ENCODE peak calls at places on chromosome 11, in four cellular contexts. K, Z, Q and Y are unnamed samples.

GRCh38 chr11:124640660-124641059 is 18.0 kb downstream of the TBRG1 start:
- DNase-seq in Z (no peak), K (no peak), Q (no peak), Y (no peak)

GRCh38 chr11:77547863-77548551 is 41.7 kb upstream of the AQP11 start:
- DNase-seq in Z (peak; percentile 34), Q (peak; percentile 30), K (no peak), Y (peak; percentile 59)

GRCh38 chr11:5712507-5712906 is 22.9 kb downstream of the TRIM22 start:
- DNase-seq in Z (no peak), Q (no peak), K (no peak), Y (no peak)

GRCh38 chr11:443542-444199 is 1.9 kb upstream of the ANO9 start:
- DNase-seq in Q (no peak), Z (no peak), K (no peak), Y (no peak)

GRCh38 chr11:118917488-118918127 is 8.1 kb downstream of the BCL9L start:
- DNase-seq in Z (no peak), Q (peak; percentile 77), K (peak; percentile 78), Y (no peak)

GRCh38 chr11:73991471-73992006 is 8.9 kb upstream of the UCP2 start:
- DNase-seq in Z (no peak), Q (no peak), K (no peak), Y (no peak)

GRCh38 chr11:100329352-100329751 is 357.7 kb upstream of the ARHGAP42 start:
- DNase-seq in Q (no peak), K (no peak), Z (no peak), Y (no peak)

GRCh38 chr11:83649468-83649915 is 363.3 kb upstream of the CCDC90B start:
- DNase-seq in Z (no peak), Q (no peak), K (no peak), Y (no peak)

GRCh38 chr11:73227571-73228211 is 9.6 kb downstream of the P2RY2 start:
- DNase-seq in K (no peak), Z (no peak), Q (peak; percentile 84), Y (no peak)

GRCh38 chr11:61919841-61920631 is 2.7 kb upstream of the RAB3IL1 start:
- DNase-seq in K (no peak), Z (no peak), Q (no peak), Y (no peak)

GRCh38 chr11:89125298-89125697 is 52.4 kb upstream of the TYR start:
- DNase-seq in Q (no peak), Z (no peak), K (no peak), Y (no peak)

GRCh38 chr11:30310623-30311022 is 12.3 kb upstream of the ARL14EP start:
- DNase-seq in Q (no peak), Z (no peak), K (no peak), Y (no peak)

GRCh38 chr11:91147885-91148284 is 925.0 kb upstream of the CHORDC1 start:
- DNase-seq in K (no peak), Q (no peak), Z (no peak), Y (no peak)

GRCh38 chr11:16606784-16607674 is 131.4 kb upstream of the C11orf58 start:
- DNase-seq in Z (no peak), Q (peak; percentile 16), K (peak; percentile 32), Y (no peak)

GRCh38 chr11:69515271-69516245 is 34.1 kb downstream of the LINC01488 start:
- DNase-seq in Z (no peak), K (no peak), Q (no peak), Y (no peak)

GRCh38 chr11:93330446-93330984 is at the start of gene DEUP1:
- DNase-seq in Z (no peak), K (no peak), Q (peak; percentile 53), Y (no peak)

GRCh38 chr11:114215428-114215827 is 80.8 kb upstream of the NNMT start:
- DNase-seq in K (no peak), Q (no peak), Z (no peak), Y (no peak)

GRCh38 chr11:30586251-30587144 is at the start of gene MPPED2:
- DNase-seq in Z (no peak), K (no peak), Q (peak; percentile 25), Y (no peak)

GRCh38 chr11:62012451-62013265 is 45.2 kb upstream of the FTH1 start:
- DNase-seq in Q (no peak), K (no peak), Z (no peak), Y (no peak)

GRCh38 chr11:33687733-33688479 is 12.7 kb downstream of the C11orf91 start:
- DNase-seq in Z (no peak), K (no peak), Q (no peak), Y (peak; percentile 60)

GRCh38 chr11:65869643-65870306 is 2.8 kb downstream of the EFEMP2 start:
- DNase-seq in Q (no peak), Z (no peak), K (no peak), Y (no peak)

GRCh38 chr11:126322996-126323395 is 19.1 kb downstream of the DCPS start:
- DNase-seq in Q (no peak), K (no peak), Z (no peak), Y (no peak)

GRCh38 chr11:3016861-3017260 is 24.7 kb upstream of the NAP1L4 start:
- DNase-seq in K (no peak), Z (no peak), Q (no peak), Y (no peak)

GRCh38 chr11:19918302-19919049 is 205.8 kb downstream of the NAV2 start:
- DNase-seq in Q (no peak), Z (no peak), K (no peak), Y (no peak)

GRCh38 chr11:74025467-74026166 is 16.7 kb upstream of the UCP3 start:
- DNase-seq in Z (no peak), K (no peak), Q (no peak), Y (no peak)

GRCh38 chr11:101128571-101129202 is 926 bp downstream of the PGR start:
- DNase-seq in Q (no peak), Z (no peak), K (no peak), Y (no peak)

GRCh38 chr11:69536406-69536805 is 54.9 kb downstream of the LINC01488 start:
- DNase-seq in Q (no peak), Z (no peak), K (no peak), Y (no peak)

GRCh38 chr11:44361883-44362282 is 51.9 kb upstream of the ALX4 start:
- DNase-seq in K (no peak), Z (no peak), Q (no peak), Y (no peak)

GRCh38 chr11:11667056-11667455 is 45.3 kb upstream of the GALNT18 start:
- DNase-seq in Z (no peak), Q (no peak), K (no peak), Y (peak; percentile 2)

GRCh38 chr11:64643258-64643881 is 52.4 kb downstream of the SLC22A12 start:
- DNase-seq in Z (no peak), K (no peak), Q (no peak), Y (no peak)

GRCh38 chr11:83054001-83054400 is 17.7 kb downstream of the RAB30 start:
- DNase-seq in K (no peak), Q (no peak), Z (no peak), Y (no peak)

GRCh38 chr11:126731526-126731925 is 269.0 kb downstream of the KIRREL3 start:
- DNase-seq in Q (no peak), K (no peak), Z (no peak), Y (no peak)

GRCh38 chr11:59765068-59765770 is 10.0 kb downstream of the STX3 start:
- DNase-seq in K (no peak), Q (peak; percentile 59), Z (no peak), Y (no peak)

GRCh38 chr11:134637091-134638015 is 225.3 kb upstream of the B3GAT1 start:
- DNase-seq in Z (no peak), Q (no peak), K (no peak), Y (no peak)

GRCh38 chr11:134636071-134636470 is 224.0 kb upstream of the B3GAT1 start:
- DNase-seq in Z (no peak), K (no peak), Q (no peak), Y (no peak)

GRCh38 chr11:134632347-134633119 is 220.5 kb upstream of the B3GAT1 start:
- DNase-seq in K (no peak), Z (no peak), Q (no peak), Y (no peak)

GRCh38 chr11:134633276-134633675 is 221.2 kb upstream of the B3GAT1 start:
- DNase-seq in Z (no peak), Q (no peak), K (no peak), Y (no peak)

DNA sequence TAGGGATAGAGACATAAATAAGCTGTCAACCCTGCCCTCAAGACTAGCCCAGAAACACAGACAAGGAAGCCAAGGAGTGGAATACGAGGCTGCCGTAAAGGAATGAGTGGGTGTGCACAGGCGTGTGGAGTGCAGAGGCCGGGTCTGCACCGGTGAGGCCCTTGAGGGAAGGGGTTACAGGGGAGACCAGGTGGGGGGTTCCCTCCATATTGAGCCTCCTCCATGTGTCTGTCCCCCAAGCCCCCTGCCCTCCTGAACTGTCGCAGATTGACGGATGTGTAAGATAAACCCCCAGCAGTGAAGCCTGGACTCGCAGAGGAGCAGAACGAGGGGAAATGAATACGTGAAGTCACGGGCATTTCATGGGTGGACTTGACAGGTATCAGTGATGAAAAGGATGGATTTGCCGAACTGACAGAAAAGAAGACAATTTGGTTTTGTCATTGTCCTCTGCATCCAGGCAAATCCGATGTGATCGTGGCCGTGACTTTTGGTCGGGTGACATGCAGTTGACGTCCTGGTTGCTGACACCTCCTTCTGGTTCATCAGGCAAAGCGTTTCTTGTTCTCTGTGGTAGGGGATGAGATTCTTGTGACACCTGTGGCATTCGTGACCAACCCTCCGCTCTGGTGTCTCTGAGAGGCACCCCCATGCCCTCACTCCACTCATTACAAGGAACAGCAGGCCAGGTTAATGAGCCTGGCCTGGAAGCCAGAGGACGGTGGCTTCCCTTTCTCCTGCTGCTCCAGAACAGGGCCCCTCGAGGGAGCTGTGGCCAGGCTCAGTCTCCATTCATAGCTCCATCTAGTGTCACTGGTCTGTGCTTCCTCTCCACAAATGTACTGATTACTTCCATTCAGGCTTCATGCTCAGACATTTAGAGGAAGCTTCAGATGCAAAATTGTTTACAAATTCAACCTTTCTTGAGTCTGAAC is 223.1 kb upstream of the B3GAT1 start:
- DNase-seq in Z (no peak), K (no peak), Q (no peak), Y (no peak)
- TF ChIP-seq CTCF in Z (no peak), K (no peak), Q (no peak), Y (no peak)

GRCh38 chr11:47468598-47469214 is 19.8 kb upstream of the RAPSN start:
- DNase-seq in Q (no peak), K (no peak), Z (no peak), Y (no peak)

GRCh38 chr11:47467372-47467771 is 18.4 kb upstream of the RAPSN start:
- DNase-seq in Q (peak; percentile 59), K (no peak), Z (no peak), Y (no peak)

GRCh38 chr11:47466201-47466600 is 17.3 kb upstream of the RAPSN start:
- DNase-seq in K (no peak), Q (no peak), Z (no peak), Y (no peak)

GRCh38 chr11:47464479-47464878 is 15.5 kb upstream of the RAPSN start:
- DNase-seq in Z (no peak), Q (no peak), K (no peak), Y (no peak)

GRCh38 chr11:47466701-47467250 is 17.8 kb upstream of the RAPSN start:
- DNase-seq in Q (peak; percentile 46), Z (no peak), K (no peak), Y (no peak)
- H3K4me3 ChIP-seq in Q (no peak overlapping the region), Z (no peak overlapping the region), K (no peak overlapping the region), Y (no peak overlapping the region)

GRCh38 chr11:35717043-35717442 is 54.5 kb downstream of the TRIM44 start:
- DNase-seq in K (no peak), Z (no peak), Q (no peak), Y (no peak)
- TF ChIP-seq CTCF in K (no peak), Z (no peak), Q (no peak), Y (peak; percentile 14)

DNA sequence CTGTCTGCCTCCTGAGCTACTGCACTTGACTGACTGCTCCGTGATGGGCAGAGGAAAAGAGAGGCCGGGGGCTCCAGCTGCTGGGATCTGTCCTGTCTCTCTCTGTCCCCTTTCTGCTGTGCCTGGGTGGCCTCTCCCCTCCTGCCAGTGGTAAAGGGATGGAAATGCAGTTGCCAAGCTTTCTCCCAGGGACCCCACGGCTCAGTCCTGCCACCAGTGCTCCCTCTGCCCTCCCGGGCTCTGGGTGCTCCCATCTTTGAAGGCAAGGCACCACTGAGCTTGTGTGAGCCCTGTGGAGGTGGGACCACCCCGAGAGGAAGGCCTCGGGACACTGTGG is 32.0 kb downstream of the NADSYN1 start:
- DNase-seq in Z (no peak), Q (no peak), K (no peak), Y (no peak)
- H3K4me3 ChIP-seq in Z (no peak overlapping the region), Q (no peak overlapping the region), K (no peak overlapping the region), Y (no peak overlapping the region)